ENCODE peak calls at places on chromosome 7, in six cellular contexts. A is ovary; H is BE2C; T is pancreas; Z is HCT116; K is CD8-positive, alpha-beta T cell. O is an unnamed sample. For H3K9me3, the result is how much of the 10 kb centered on the place peaks cover.

GRCh38 chr7:926061-927030 is 28.1 kb downstream of the ADAP1 start:
- DNase-seq in A (no peak), H (peak), T (peak), Z (no peak), K (peak), O (no peak)

GRCh38 chr7:136359333-136359903 is 382.3 kb upstream of the MTPN start:
- DNase-seq in A (no peak), H (no peak), T (no peak), Z (no peak), K (no peak), O (no peak)

GRCh38 chr7:115043605-115044004 is 121.7 kb downstream of the MDFIC start:
- DNase-seq in A (no peak), H (no peak), T (no peak), Z (no peak), K (no peak), O (no peak)

GRCh38 chr7:43700059-43700501 is 29.2 kb downstream of the COA1 start:
- DNase-seq in A (no peak), H (no peak), T (no peak), Z (peak), K (no peak), O (no peak)

GRCh38 chr7:18570890-18571478 is 75.4 kb downstream of the HDAC9 start:
- DNase-seq in A (no peak), H (peak), T (no peak), Z (peak), K (no peak), O (no peak)

GRCh38 chr7:22563621-22564241 is 63.7 kb upstream of the STEAP1B start:
- DNase-seq in A (no peak), H (no peak), T (no peak), Z (no peak), K (no peak), O (no peak)

GRCh38 chr7:2138146-2138765 is 94.5 kb downstream of the MAD1L1 start:
- DNase-seq in A (no peak), H (peak), T (no peak), Z (no peak), K (peak), O (no peak)

GRCh38 chr7:44990520-44991023 is 9.4 kb upstream of the CCM2 start:
- DNase-seq in A (no peak), H (no peak), T (no peak), Z (no peak), K (no peak), O (no peak)

GRCh38 chr7:33107136-33108066 is 1.8 kb downstream of the RP9 start:
- DNase-seq in A (no peak), H (peak), T (no peak), Z (no peak), K (peak), O (peak)

GRCh38 chr7:659996-660395 is 66.5 kb upstream of the DNAAF5 start:
- DNase-seq in A (no peak), H (no peak), T (no peak), Z (no peak), K (no peak), O (no peak)

GRCh38 chr7:50832744-50833143 is 50.0 kb upstream of the GRB10 start:
- DNase-seq in A (no peak), H (no peak), T (no peak), Z (no peak), K (no peak), O (no peak)

GRCh38 chr7:138924551-138925225 is 56.5 kb downstream of the KIAA1549 start:
- DNase-seq in A (peak), H (no peak), T (no peak), Z (no peak), K (no peak), O (no peak)

GRCh38 chr7:31382722-31383121 is 42.2 kb upstream of the NEUROD6 start:
- DNase-seq in A (no peak), H (no peak), T (no peak), Z (no peak), K (no peak), O (no peak)

GRCh38 chr7:7190142-7190541 is 7.8 kb downstream of the C1GALT1 start:
- DNase-seq in A (no peak), H (peak), T (no peak), Z (no peak), K (no peak), O (no peak)

GRCh38 chr7:112869111-112869774 is 79.0 kb upstream of the TMEM168 start:
- DNase-seq in A (no peak), H (peak), T (no peak), Z (peak), K (peak), O (no peak)

GRCh38 chr7:139776486-139777303 is 1.1 kb downstream of the HIPK2 start:
- DNase-seq in A (peak), H (peak), T (peak), Z (no peak), K (peak), O (peak)

GRCh38 chr7:45363669-45364068 is 206.1 kb downstream of the RAMP3 start:
- DNase-seq in A (no peak), H (no peak), T (no peak), Z (no peak), K (no peak), O (no peak)

GRCh38 chr7:124722292-124722691 is 43.3 kb downstream of the GPR37 start:
- DNase-seq in A (no peak), H (no peak), T (no peak), Z (no peak), K (no peak), O (no peak)

GRCh38 chr7:98230746-98231471 is 19.7 kb downstream of the BHLHA15 start:
- DNase-seq in A (no peak), H (no peak), T (no peak), Z (no peak), K (no peak), O (no peak)

GRCh38 chr7:152136623-152137022 is 111.1 kb downstream of the GALNT11 start:
- DNase-seq in A (no peak), H (no peak), T (no peak), Z (no peak), K (no peak), O (no peak)

GRCh38 chr7:50730459-50731400 is 52.0 kb downstream of the GRB10 start:
- DNase-seq in A (no peak), H (no peak), T (no peak), Z (no peak), K (no peak), O (no peak)

GRCh38 chr7:101128040-101128834 is 1.3 kb downstream of the SERPINE1 start:
- DNase-seq in A (no peak), H (no peak), T (no peak), Z (no peak), K (no peak), O (no peak)

GRCh38 chr7:129864042-129864441 is 88.7 kb downstream of the UBE2H start:
- DNase-seq in A (peak), H (no peak), T (no peak), Z (no peak), K (no peak), O (no peak)

GRCh38 chr7:30682131-30683083 is at the start of gene CRHR2:
- DNase-seq in A (peak), H (peak), T (peak), Z (no peak), K (peak), O (no peak)

GRCh38 chr7:133365892-133366291 is 113.0 kb downstream of the EXOC4 start:
- DNase-seq in A (no peak), H (no peak), T (no peak), Z (no peak), K (no peak), O (no peak)

GRCh38 chr7:38796636-38797501 is 112.1 kb downstream of the VPS41 start:
- DNase-seq in A (peak), H (peak), T (no peak), Z (peak), K (peak), O (peak)

GRCh38 chr7:156620246-156620775 is 20.3 kb upstream of the RNF32 start:
- DNase-seq in A (no peak), H (no peak), T (no peak), Z (no peak), K (no peak), O (no peak)
- H3K9me3 ChIP-seq in A (under half), H (under half), T (under half), Z (under half), K (under half), O (under half)

GRCh38 chr7:10577866-10578374 is 395.8 kb upstream of the PHF14 start:
- DNase-seq in A (no peak), H (no peak), T (no peak), Z (no peak), K (no peak), O (no peak)
- TF ChIP-seq CTCF in A (no peak), H (no peak), T (no peak), Z (no peak), K (no peak), O (no peak)

DNA sequence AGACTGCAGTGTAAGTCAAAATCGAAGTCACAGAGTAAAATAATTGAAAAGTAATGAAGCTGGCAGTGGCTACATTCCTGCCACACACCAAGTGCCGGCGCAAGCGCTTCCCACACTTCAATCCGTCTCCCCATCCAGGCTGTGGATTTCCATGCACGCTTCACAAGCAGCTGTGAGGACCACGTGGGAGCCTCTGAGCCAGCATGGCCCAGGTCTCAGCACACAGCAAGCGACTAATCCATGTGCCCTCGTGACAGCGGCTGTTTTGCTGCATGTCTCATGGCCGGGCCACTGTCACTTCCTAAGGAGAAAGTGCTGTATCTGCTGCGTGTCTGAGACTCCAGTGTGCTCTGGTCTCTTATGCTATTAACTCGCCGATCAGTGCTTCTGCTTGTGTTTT is 566.9 kb downstream of the DNAJB6 start:
- DNase-seq in A (no peak), H (no peak), T (no peak), Z (no peak), K (no peak), O (no peak)
- H3K9me3 ChIP-seq in A (under half), H (under half), T (under half), Z (under half), K (under half), O (under half)

GRCh38 chr7:55524558-55525310 is 47.6 kb downstream of the VOPP1 start:
- DNase-seq in A (no peak), H (no peak), T (no peak), Z (no peak), K (no peak), O (peak)
- TF ChIP-seq CTCF in A (no peak), H (no peak), T (no peak), Z (no peak), K (no peak), O (no peak)

DNA sequence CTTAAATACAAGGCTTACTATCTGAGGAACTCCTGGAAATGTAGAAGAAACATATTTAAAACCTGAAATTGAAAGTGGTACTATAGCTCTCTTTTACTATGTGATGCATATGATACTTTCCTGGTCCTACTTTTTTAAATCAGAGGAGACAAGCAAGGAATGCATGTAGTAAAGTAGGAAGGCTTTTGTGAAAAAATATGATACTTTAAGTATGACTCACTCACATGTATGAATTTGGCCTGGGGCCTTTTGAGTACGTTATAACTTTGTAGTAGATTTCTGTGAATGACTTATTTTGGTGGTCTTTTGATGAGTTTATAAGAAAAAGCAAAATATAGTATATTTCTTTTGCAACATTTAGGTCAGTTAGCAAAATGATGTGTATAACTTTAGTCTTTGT is 53.8 kb downstream of the TAX1BP1 start:
- DNase-seq in A (no peak), H (no peak), T (no peak), Z (no peak), K (no peak), O (no peak)
- H3K9me3 ChIP-seq in A (under half), H (under half), T (under half), Z (under half), K (under half), O (under half)

GRCh38 chr7:90309872-90310271 is 11.2 kb downstream of the FAM237B start:
- DNase-seq in A (no peak), H (no peak), T (no peak), Z (no peak), K (no peak), O (no peak)
- TF ChIP-seq CTCF in A (no peak), H (no peak), T (no peak), Z (no peak), K (no peak), O (no peak)

GRCh38 chr7:64654796-64655548 is 11.0 kb upstream of the ZNF107 start:
- DNase-seq in A (no peak), H (no peak), T (no peak), Z (no peak), K (no peak), O (no peak)
- H3K9me3 ChIP-seq in A (under half), H (under half), T (under half), Z (under half), K (under half), O (under half)

DNA sequence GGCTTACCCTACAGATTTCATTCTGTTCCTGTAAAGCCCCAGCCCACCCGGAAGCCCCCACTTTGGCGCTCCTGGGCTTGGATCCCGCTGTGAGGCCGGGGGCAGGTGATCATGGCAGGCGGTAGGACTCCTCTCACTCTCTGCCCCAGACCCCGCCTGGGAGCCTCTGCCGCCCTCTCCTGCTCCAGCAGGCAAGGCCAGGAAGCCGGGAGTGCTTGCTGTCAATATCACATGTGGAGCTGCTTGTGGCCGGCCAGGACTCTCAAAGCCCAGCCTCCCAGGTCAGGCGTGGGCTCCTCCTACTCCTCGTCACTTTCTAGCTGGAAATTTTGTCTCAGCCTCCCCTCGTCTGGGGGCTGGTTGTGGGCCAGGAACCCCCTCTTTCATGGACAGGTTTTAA is 273.5 kb upstream of the PODXL start:
- DNase-seq in A (no peak), H (peak), T (peak), Z (no peak), K (no peak), O (no peak)
- TF ChIP-seq CTCF in A (no peak), H (no peak), T (no peak), Z (no peak), K (no peak), O (no peak)

GRCh38 chr7:157997080-157997440 is 590.6 kb downstream of the PTPRN2 start:
- DNase-seq in A (no peak), H (no peak), T (no peak), Z (no peak), K (no peak), O (no peak)

GRCh38 chr7:157996359-157997079 is 591.1 kb downstream of the PTPRN2 start:
- DNase-seq in A (no peak), H (no peak), T (no peak), Z (no peak), K (no peak), O (no peak)

GRCh38 chr7:157997991-157998505 is 589.6 kb downstream of the PTPRN2 start:
- DNase-seq in A (no peak), H (no peak), T (no peak), Z (no peak), K (no peak), O (no peak)

GRCh38 chr7:157995815-157996214 is 591.8 kb downstream of the PTPRN2 start:
- DNase-seq in A (no peak), H (no peak), T (no peak), Z (no peak), K (no peak), O (no peak)

GRCh38 chr7:157997471-157997870 is 590.2 kb downstream of the PTPRN2 start:
- DNase-seq in A (no peak), H (no peak), T (no peak), Z (no peak), K (no peak), O (no peak)
- H3K9me3 ChIP-seq in A (under half), H (under half), T (under half), Z (under half), K (under half), O (under half)

GRCh38 chr7:36082910-36083309 is 70.1 kb upstream of the EEPD1 start:
- DNase-seq in A (no peak), H (peak), T (no peak), Z (no peak), K (no peak), O (no peak)
- TF ChIP-seq CTCF in A (no peak), H (peak), T (no peak), Z (no peak), K (no peak), O (no peak)